ENCODE peak calls at places on chromosomes 12 and 14, in six cellular contexts. One of them, this sample, is unnamed.

GRCh38 chr12:76883826-76884225 is 5.0 kb upstream of the CSRP2 start:
- DNase-seq in left ventricle myocardium inferior: peak
- DNase-seq in GM13976: no peak
- DNase-seq in prostate gland: no peak
- DNase-seq in suprapubic skin: no peak
- DNase-seq in cardiac fibroblast: peak
- DNase-seq in this sample: no peak

GRCh38 chr12:3527181-3527580 is 36.2 kb downstream of the PRMT8 start:
- DNase-seq in left ventricle myocardium inferior: no peak
- DNase-seq in cardiac fibroblast: peak
- DNase-seq in GM13976: no peak
- DNase-seq in suprapubic skin: no peak
- DNase-seq in prostate gland: no peak
- DNase-seq in this sample: no peak

GRCh38 chr12:20150835-20151234 is 217.5 kb upstream of the PDE3A start:
- DNase-seq in left ventricle myocardium inferior: no peak
- DNase-seq in suprapubic skin: no peak
- DNase-seq in prostate gland: no peak
- DNase-seq in GM13976: no peak
- DNase-seq in cardiac fibroblast: peak
- DNase-seq in this sample: no peak

GRCh38 chr14:39203659-39204606 is 28.9 kb downstream of the PNN start:
- DNase-seq in cardiac fibroblast: no peak
- DNase-seq in suprapubic skin: no peak
- DNase-seq in left ventricle myocardium inferior: no peak
- DNase-seq in GM13976: no peak
- DNase-seq in prostate gland: no peak
- DNase-seq in this sample: no peak

GRCh38 chr12:96719671-96720362 is 187.2 kb upstream of the NEDD1 start:
- DNase-seq in GM13976: peak
- DNase-seq in suprapubic skin: no peak
- DNase-seq in cardiac fibroblast: peak
- DNase-seq in prostate gland: peak
- DNase-seq in left ventricle myocardium inferior: no peak
- DNase-seq in this sample: no peak

GRCh38 chr12:51441583-51441982 is 17.0 kb downstream of the SLC4A8 start:
- DNase-seq in prostate gland: no peak
- DNase-seq in cardiac fibroblast: peak
- DNase-seq in suprapubic skin: no peak
- DNase-seq in left ventricle myocardium inferior: no peak
- DNase-seq in GM13976: no peak
- DNase-seq in this sample: no peak

GRCh38 chr14:20680843-20681347 is 3.5 kb upstream of the RNASE4 start:
- DNase-seq in GM13976: peak
- DNase-seq in left ventricle myocardium inferior: no peak
- DNase-seq in cardiac fibroblast: no peak
- DNase-seq in prostate gland: no peak
- DNase-seq in suprapubic skin: no peak
- DNase-seq in this sample: no peak

GRCh38 chr12:52884526-52885293 is 20.2 kb downstream of the KRT8 start:
- DNase-seq in left ventricle myocardium inferior: peak
- DNase-seq in cardiac fibroblast: peak
- DNase-seq in suprapubic skin: no peak
- DNase-seq in GM13976: peak
- DNase-seq in prostate gland: peak
- DNase-seq in this sample: peak

DNA sequence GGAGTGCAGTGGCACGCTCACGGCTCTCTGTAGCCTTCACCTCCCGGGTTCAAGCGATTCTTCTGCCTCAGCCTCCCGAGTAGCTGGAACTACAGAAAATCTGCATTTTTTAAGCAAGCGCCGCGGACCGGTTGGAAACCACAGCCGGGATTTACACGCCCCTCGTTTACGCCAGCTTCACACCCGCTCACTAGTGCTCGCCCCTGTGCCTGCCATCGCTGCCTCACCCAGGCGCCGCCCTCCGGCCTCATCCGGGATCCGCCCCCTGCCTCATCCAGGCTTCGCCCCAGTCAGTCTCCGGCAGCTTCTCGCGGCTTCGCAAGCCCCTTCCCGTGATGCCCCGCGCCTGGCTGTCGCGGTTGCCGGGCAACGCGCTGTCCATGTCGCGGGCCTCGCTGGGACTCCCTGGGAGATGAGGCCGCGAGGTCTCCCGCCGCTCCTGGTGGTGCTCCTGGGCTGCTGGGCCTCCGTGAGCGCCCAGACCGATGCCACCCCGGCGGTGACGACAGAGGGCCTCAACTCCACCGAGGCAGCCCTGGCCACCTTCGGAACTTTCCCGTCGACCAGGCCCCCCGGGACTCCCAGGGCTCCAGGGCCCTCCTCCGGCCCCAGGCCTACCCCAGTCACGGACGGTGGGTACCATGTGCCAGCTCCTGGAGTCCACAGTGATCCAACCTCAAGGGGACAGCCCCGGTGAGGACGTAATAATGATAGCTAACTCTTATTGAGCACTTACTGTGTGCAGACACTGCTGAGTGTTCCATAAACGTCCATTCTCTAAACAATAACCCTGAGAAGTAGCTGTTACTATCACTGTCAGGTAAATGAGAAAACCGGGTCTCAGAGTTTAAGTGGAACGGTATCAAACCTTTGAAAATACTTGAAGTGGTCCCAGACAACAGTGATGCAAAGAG is at the start of gene TCTN1:
- DNase-seq in left ventricle myocardium inferior: peak
- DNase-seq in suprapubic skin: peak
- DNase-seq in GM13976: peak
- DNase-seq in prostate gland: peak
- DNase-seq in cardiac fibroblast: peak
- DNase-seq in this sample: peak
- TF ChIP-seq CTCF in left ventricle myocardium inferior: peak
- TF ChIP-seq CTCF in suprapubic skin: no peak
- TF ChIP-seq CTCF in GM13976: no peak
- TF ChIP-seq CTCF in prostate gland: peak
- TF ChIP-seq CTCF in cardiac fibroblast: no peak
- TF ChIP-seq CTCF in this sample: no peak

DNA sequence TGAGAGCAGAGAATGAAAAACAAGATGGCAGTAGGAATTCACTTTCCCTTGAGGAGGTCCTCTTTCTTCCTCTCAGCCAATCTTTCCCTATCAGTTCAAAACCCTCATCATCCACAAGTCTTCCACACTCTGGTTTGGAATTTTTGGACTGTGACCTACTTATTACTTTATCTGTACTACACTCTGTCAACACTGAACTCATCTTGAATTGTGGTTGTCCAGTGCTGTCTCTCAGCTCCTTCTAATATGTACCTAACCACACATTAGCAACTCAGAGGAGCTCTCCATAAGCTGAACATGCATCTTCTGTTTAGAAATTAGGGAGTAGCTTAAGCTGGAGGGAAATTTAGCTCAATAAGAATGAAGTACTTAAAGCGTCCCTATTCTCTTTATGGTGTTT is 34.9 kb downstream of the SLC38A1 start:
- DNase-seq in left ventricle myocardium inferior: no peak
- DNase-seq in suprapubic skin: no peak
- DNase-seq in GM13976: no peak
- DNase-seq in prostate gland: no peak
- DNase-seq in cardiac fibroblast: no peak
- DNase-seq in this sample: no peak
- TF ChIP-seq CTCF in left ventricle myocardium inferior: no peak
- TF ChIP-seq CTCF in suprapubic skin: no peak
- TF ChIP-seq CTCF in GM13976: no peak
- TF ChIP-seq CTCF in prostate gland: no peak
- TF ChIP-seq CTCF in cardiac fibroblast: no peak
- TF ChIP-seq CTCF in this sample: no peak

GRCh38 chr14:57293851-57294837 is 25.4 kb downstream of the AP5M1 start:
- DNase-seq in GM13976: no peak
- DNase-seq in left ventricle myocardium inferior: no peak
- DNase-seq in suprapubic skin: no peak
- DNase-seq in prostate gland: no peak
- DNase-seq in cardiac fibroblast: peak
- DNase-seq in this sample: no peak
- TF ChIP-seq CTCF in GM13976: no peak
- TF ChIP-seq CTCF in left ventricle myocardium inferior: peak
- TF ChIP-seq CTCF in suprapubic skin: no peak
- TF ChIP-seq CTCF in prostate gland: peak
- TF ChIP-seq CTCF in cardiac fibroblast: peak
- TF ChIP-seq CTCF in this sample: peak

GRCh38 chr14:72644758-72645489 is 249.0 kb downstream of the DPF3 start:
- DNase-seq in GM13976: no peak
- DNase-seq in prostate gland: no peak
- DNase-seq in suprapubic skin: no peak
- DNase-seq in left ventricle myocardium inferior: no peak
- DNase-seq in cardiac fibroblast: no peak
- DNase-seq in this sample: no peak
- TF ChIP-seq CTCF in GM13976: no peak
- TF ChIP-seq CTCF in prostate gland: no peak
- TF ChIP-seq CTCF in suprapubic skin: no peak
- TF ChIP-seq CTCF in left ventricle myocardium inferior: no peak
- TF ChIP-seq CTCF in cardiac fibroblast: no peak
- TF ChIP-seq CTCF in this sample: no peak

DNA sequence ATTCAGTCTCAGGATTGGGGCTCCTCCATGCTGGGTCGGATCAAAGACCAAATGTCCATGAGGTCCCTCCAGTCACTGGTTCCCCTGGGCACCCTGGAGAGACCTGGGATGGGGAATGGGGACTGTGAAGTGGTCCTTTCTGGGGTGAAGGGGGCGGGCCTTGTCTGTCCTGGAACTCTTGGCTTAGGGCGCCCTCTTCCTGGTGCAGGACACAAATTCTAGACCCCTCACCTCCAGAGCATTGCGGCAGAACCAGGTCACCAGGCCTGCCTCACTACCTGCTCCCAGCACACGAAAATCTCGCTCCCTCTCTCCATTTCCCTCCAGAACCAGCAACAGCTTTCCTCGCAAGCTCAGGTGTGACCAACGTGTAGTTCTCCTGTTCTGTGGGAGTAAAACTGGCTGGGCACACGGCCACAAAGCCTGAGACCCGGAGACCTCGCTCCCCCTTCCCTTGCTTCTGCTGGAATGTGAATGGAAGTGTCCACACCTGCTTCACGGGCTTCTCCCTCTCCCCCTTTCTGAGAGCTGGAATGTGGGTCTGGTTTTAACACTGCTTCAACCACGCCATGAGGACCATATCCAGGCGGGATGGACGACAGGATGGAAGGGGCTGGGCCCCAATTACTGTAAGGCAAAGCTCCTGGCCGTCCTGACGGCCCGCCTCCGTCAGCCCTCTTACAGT is 112.7 kb downstream of the SCARB1 start:
- DNase-seq in cardiac fibroblast: no peak
- DNase-seq in suprapubic skin: no peak
- DNase-seq in prostate gland: no peak
- DNase-seq in GM13976: peak
- DNase-seq in left ventricle myocardium inferior: no peak
- DNase-seq in this sample: no peak
- TF ChIP-seq CTCF in cardiac fibroblast: no peak
- TF ChIP-seq CTCF in suprapubic skin: no peak
- TF ChIP-seq CTCF in prostate gland: no peak
- TF ChIP-seq CTCF in GM13976: peak
- TF ChIP-seq CTCF in left ventricle myocardium inferior: no peak
- TF ChIP-seq CTCF in this sample: peak

GRCh38 chr14:97251423-97252155 is 454.4 kb downstream of the VRK1 start:
- DNase-seq in suprapubic skin: no peak
- DNase-seq in cardiac fibroblast: no peak
- DNase-seq in GM13976: no peak
- DNase-seq in left ventricle myocardium inferior: no peak
- DNase-seq in prostate gland: no peak
- DNase-seq in this sample: no peak
- TF ChIP-seq CTCF in suprapubic skin: no peak
- TF ChIP-seq CTCF in cardiac fibroblast: no peak
- TF ChIP-seq CTCF in GM13976: no peak
- TF ChIP-seq CTCF in left ventricle myocardium inferior: no peak
- TF ChIP-seq CTCF in prostate gland: no peak
- TF ChIP-seq CTCF in this sample: no peak

DNA sequence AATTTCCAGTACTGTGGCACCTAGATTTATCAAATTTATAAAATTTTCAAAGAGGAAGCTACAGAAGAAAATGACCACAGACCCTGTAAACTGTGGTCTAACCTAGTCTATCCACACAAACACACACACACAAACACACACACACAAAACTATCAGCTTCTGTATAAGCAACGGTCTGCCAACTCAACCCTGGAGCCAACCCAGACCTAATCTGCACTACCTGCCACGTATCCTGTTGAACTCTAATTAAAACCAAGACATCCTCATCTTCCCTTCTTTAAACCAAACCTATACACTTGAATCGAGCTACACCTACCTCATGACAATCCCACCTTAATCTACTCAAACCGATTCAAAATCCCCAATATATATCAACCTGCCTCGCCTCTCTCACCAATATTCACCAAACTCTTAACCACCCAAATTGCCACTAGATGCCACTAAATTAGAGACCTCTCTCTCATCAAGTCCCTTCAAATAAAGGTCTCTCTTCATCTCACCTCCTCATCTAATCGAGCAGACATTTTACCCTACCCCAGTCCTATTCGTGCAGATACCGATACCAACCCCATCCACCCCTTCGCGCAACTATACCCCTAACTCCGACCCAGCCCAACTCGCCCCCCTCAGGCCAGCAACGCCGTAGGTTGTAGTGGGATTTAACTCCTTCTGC is 807 bp downstream of the ACIN1 start:
- DNase-seq in prostate gland: no peak
- DNase-seq in suprapubic skin: no peak
- DNase-seq in cardiac fibroblast: peak
- DNase-seq in GM13976: no peak
- DNase-seq in left ventricle myocardium inferior: no peak
- DNase-seq in this sample: peak
- TF ChIP-seq CTCF in prostate gland: no peak
- TF ChIP-seq CTCF in suprapubic skin: no peak
- TF ChIP-seq CTCF in cardiac fibroblast: peak
- TF ChIP-seq CTCF in GM13976: peak
- TF ChIP-seq CTCF in left ventricle myocardium inferior: peak
- TF ChIP-seq CTCF in this sample: peak